ENCODE peak calls at places on chromosome 12, in six cellular contexts. One of them, this sample, is unnamed.

GRCh38 chr12:63222582-63222981 is 71.6 kb upstream of the AVPR1A start:
- DNase-seq in PC-3: no peak
- DNase-seq in cardiac muscle cell: no peak
- DNase-seq in hepatocyte: no peak
- DNase-seq in right lobe of liver: no peak
- DNase-seq in fibroblast of lung: no peak
- DNase-seq in this sample: no peak

GRCh38 chr12:45388545-45388944 is 172.7 kb downstream of the ANO6 start:
- DNase-seq in PC-3: peak; percentile 60
- DNase-seq in cardiac muscle cell: peak; percentile 50
- DNase-seq in hepatocyte: peak; percentile 40
- DNase-seq in right lobe of liver: no peak
- DNase-seq in fibroblast of lung: peak; percentile 75
- DNase-seq in this sample: peak; percentile 39

GRCh38 chr12:53052419-53053222 is 2.8 kb downstream of the TNS2 start:
- DNase-seq in PC-3: peak; percentile 72
- DNase-seq in cardiac muscle cell: no peak
- DNase-seq in hepatocyte: peak; percentile 65
- DNase-seq in right lobe of liver: peak; percentile 97
- DNase-seq in fibroblast of lung: peak; percentile 92
- DNase-seq in this sample: no peak

GRCh38 chr12:123149828-123150272 is 1.0 kb downstream of the PITPNM2 start:
- DNase-seq in PC-3: no peak
- DNase-seq in cardiac muscle cell: peak; percentile 9
- DNase-seq in hepatocyte: no peak
- DNase-seq in right lobe of liver: no peak
- DNase-seq in fibroblast of lung: no peak
- DNase-seq in this sample: no peak

GRCh38 chr12:125216720-125217119 is 151.5 kb downstream of the AACS start:
- DNase-seq in PC-3: no peak
- DNase-seq in cardiac muscle cell: no peak
- DNase-seq in hepatocyte: no peak
- DNase-seq in right lobe of liver: no peak
- DNase-seq in fibroblast of lung: no peak
- DNase-seq in this sample: no peak

GRCh38 chr12:98999569-98999968 is 354.5 kb downstream of the APAF1 start:
- DNase-seq in PC-3: no peak
- DNase-seq in cardiac muscle cell: no peak
- DNase-seq in hepatocyte: no peak
- DNase-seq in right lobe of liver: no peak
- DNase-seq in fibroblast of lung: peak; percentile 19
- DNase-seq in this sample: no peak

GRCh38 chr12:40775681-40776080 is 83.4 kb downstream of the CNTN1 start:
- DNase-seq in PC-3: no peak
- DNase-seq in cardiac muscle cell: no peak
- DNase-seq in hepatocyte: no peak
- DNase-seq in right lobe of liver: no peak
- DNase-seq in fibroblast of lung: no peak
- DNase-seq in this sample: no peak

GRCh38 chr12:6345319-6346071 is 3.6 kb upstream of the TNFRSF1A start:
- DNase-seq in PC-3: peak; percentile 83
- DNase-seq in cardiac muscle cell: no peak
- DNase-seq in hepatocyte: peak; percentile 88
- DNase-seq in right lobe of liver: no peak
- DNase-seq in fibroblast of lung: peak; percentile 99
- DNase-seq in this sample: no peak

GRCh38 chr12:13044859-13045384 is 741 bp downstream of the FAM234B start:
- DNase-seq in PC-3: peak; percentile 7
- DNase-seq in cardiac muscle cell: no peak
- DNase-seq in hepatocyte: no peak
- DNase-seq in right lobe of liver: no peak
- DNase-seq in fibroblast of lung: peak; percentile 14
- DNase-seq in this sample: no peak

GRCh38 chr12:50763637-50764115 is at the start of gene ATF1:
- DNase-seq in PC-3: peak; percentile 91
- DNase-seq in cardiac muscle cell: peak; percentile 92
- DNase-seq in hepatocyte: peak; percentile 96
- DNase-seq in right lobe of liver: peak; percentile 92
- DNase-seq in fibroblast of lung: peak; percentile 94
- DNase-seq in this sample: peak; percentile 92

GRCh38 chr12:71970031-71970430 is 31.4 kb downstream of the TPH2 start:
- DNase-seq in PC-3: no peak
- DNase-seq in cardiac muscle cell: no peak
- DNase-seq in hepatocyte: no peak
- DNase-seq in right lobe of liver: no peak
- DNase-seq in fibroblast of lung: no peak
- DNase-seq in this sample: no peak

GRCh38 chr12:93742086-93742934 is 65.1 kb downstream of the CRADD start:
- DNase-seq in PC-3: peak; percentile 76
- DNase-seq in cardiac muscle cell: peak; percentile 80
- DNase-seq in hepatocyte: peak; percentile 86
- DNase-seq in right lobe of liver: peak; percentile 83
- DNase-seq in fibroblast of lung: peak; percentile 78
- DNase-seq in this sample: peak; percentile 80

GRCh38 chr12:131066207-131066885 is 112.6 kb downstream of the ADGRD1 start:
- DNase-seq in PC-3: no peak
- DNase-seq in cardiac muscle cell: no peak
- DNase-seq in hepatocyte: no peak
- DNase-seq in right lobe of liver: peak; percentile 38
- DNase-seq in fibroblast of lung: no peak
- DNase-seq in this sample: no peak

GRCh38 chr12:17954788-17955187 is 135.2 kb downstream of the RERGL start:
- DNase-seq in PC-3: peak; percentile 35
- DNase-seq in cardiac muscle cell: no peak
- DNase-seq in hepatocyte: no peak
- DNase-seq in right lobe of liver: no peak
- DNase-seq in fibroblast of lung: no peak
- DNase-seq in this sample: no peak

GRCh38 chr12:88925370-88925915 is 345.2 kb upstream of the KITLG start:
- DNase-seq in PC-3: peak; percentile 29
- DNase-seq in cardiac muscle cell: no peak
- DNase-seq in hepatocyte: no peak
- DNase-seq in right lobe of liver: no peak
- DNase-seq in fibroblast of lung: peak; percentile 34
- DNase-seq in this sample: no peak

GRCh38 chr12:49893753-49894752 is 9.6 kb downstream of the FAIM2 start:
- DNase-seq in PC-3: peak; percentile 86
- DNase-seq in cardiac muscle cell: no peak
- DNase-seq in hepatocyte: peak; percentile 45
- DNase-seq in right lobe of liver: no peak
- DNase-seq in fibroblast of lung: peak; percentile 11
- DNase-seq in this sample: no peak

GRCh38 chr12:98743362-98743953 is 98.4 kb downstream of the APAF1 start:
- DNase-seq in PC-3: peak; percentile 35
- DNase-seq in cardiac muscle cell: peak; percentile 48
- DNase-seq in hepatocyte: no peak
- DNase-seq in right lobe of liver: no peak
- DNase-seq in fibroblast of lung: no peak
- DNase-seq in this sample: peak; percentile 58

GRCh38 chr12:117033382-117034045 is 65.7 kb downstream of the TESC start:
- DNase-seq in PC-3: no peak
- DNase-seq in cardiac muscle cell: peak; percentile 46
- DNase-seq in hepatocyte: no peak
- DNase-seq in right lobe of liver: no peak
- DNase-seq in fibroblast of lung: no peak
- DNase-seq in this sample: no peak

GRCh38 chr12:92765871-92766270 is 63.1 kb downstream of the PLEKHG7 start:
- DNase-seq in PC-3: no peak
- DNase-seq in cardiac muscle cell: no peak
- DNase-seq in hepatocyte: no peak
- DNase-seq in right lobe of liver: no peak
- DNase-seq in fibroblast of lung: no peak
- DNase-seq in this sample: no peak

GRCh38 chr12:94867066-94867855 is 136.2 kb downstream of the NDUFA12 start:
- DNase-seq in PC-3: no peak
- DNase-seq in cardiac muscle cell: no peak
- DNase-seq in hepatocyte: no peak
- DNase-seq in right lobe of liver: no peak
- DNase-seq in fibroblast of lung: no peak
- DNase-seq in this sample: no peak

GRCh38 chr12:103178681-103179080 is 221.2 kb downstream of the ASCL1 start:
- DNase-seq in PC-3: no peak
- DNase-seq in cardiac muscle cell: no peak
- DNase-seq in hepatocyte: no peak
- DNase-seq in right lobe of liver: no peak
- DNase-seq in fibroblast of lung: no peak
- DNase-seq in this sample: no peak

GRCh38 chr12:10719482-10719881 is 3.6 kb downstream of the YBX3 start:
- DNase-seq in PC-3: no peak
- DNase-seq in cardiac muscle cell: no peak
- DNase-seq in hepatocyte: no peak
- DNase-seq in right lobe of liver: no peak
- DNase-seq in fibroblast of lung: no peak
- DNase-seq in this sample: no peak
- H3K4me3 ChIP-seq in PC-3: peak overlapping the region; percentile 98
- H3K4me3 ChIP-seq in cardiac muscle cell: no peak overlapping the region
- H3K4me3 ChIP-seq in hepatocyte: no peak overlapping the region
- H3K4me3 ChIP-seq in right lobe of liver: no peak overlapping the region
- H3K4me3 ChIP-seq in fibroblast of lung: no peak overlapping the region
- H3K4me3 ChIP-seq in this sample: no peak overlapping the region

GRCh38 chr12:111429760-111430417 is 24.2 kb downstream of the SH2B3 start:
- DNase-seq in PC-3: no peak
- DNase-seq in cardiac muscle cell: no peak
- DNase-seq in hepatocyte: no peak
- DNase-seq in right lobe of liver: no peak
- DNase-seq in fibroblast of lung: no peak
- DNase-seq in this sample: no peak

GRCh38 chr12:111431772-111432171 is 26.0 kb downstream of the SH2B3 start:
- DNase-seq in PC-3: no peak
- DNase-seq in cardiac muscle cell: no peak
- DNase-seq in hepatocyte: no peak
- DNase-seq in right lobe of liver: no peak
- DNase-seq in fibroblast of lung: no peak
- DNase-seq in this sample: no peak

GRCh38 chr12:111428081-111428727 is 22.5 kb downstream of the SH2B3 start:
- DNase-seq in PC-3: no peak
- DNase-seq in cardiac muscle cell: no peak
- DNase-seq in hepatocyte: no peak
- DNase-seq in right lobe of liver: no peak
- DNase-seq in fibroblast of lung: no peak
- DNase-seq in this sample: no peak

GRCh38 chr12:111428728-111429175 is 23.0 kb downstream of the SH2B3 start:
- DNase-seq in PC-3: no peak
- DNase-seq in cardiac muscle cell: no peak
- DNase-seq in hepatocyte: no peak
- DNase-seq in right lobe of liver: peak; percentile 74
- DNase-seq in fibroblast of lung: no peak
- DNase-seq in this sample: no peak

DNA sequence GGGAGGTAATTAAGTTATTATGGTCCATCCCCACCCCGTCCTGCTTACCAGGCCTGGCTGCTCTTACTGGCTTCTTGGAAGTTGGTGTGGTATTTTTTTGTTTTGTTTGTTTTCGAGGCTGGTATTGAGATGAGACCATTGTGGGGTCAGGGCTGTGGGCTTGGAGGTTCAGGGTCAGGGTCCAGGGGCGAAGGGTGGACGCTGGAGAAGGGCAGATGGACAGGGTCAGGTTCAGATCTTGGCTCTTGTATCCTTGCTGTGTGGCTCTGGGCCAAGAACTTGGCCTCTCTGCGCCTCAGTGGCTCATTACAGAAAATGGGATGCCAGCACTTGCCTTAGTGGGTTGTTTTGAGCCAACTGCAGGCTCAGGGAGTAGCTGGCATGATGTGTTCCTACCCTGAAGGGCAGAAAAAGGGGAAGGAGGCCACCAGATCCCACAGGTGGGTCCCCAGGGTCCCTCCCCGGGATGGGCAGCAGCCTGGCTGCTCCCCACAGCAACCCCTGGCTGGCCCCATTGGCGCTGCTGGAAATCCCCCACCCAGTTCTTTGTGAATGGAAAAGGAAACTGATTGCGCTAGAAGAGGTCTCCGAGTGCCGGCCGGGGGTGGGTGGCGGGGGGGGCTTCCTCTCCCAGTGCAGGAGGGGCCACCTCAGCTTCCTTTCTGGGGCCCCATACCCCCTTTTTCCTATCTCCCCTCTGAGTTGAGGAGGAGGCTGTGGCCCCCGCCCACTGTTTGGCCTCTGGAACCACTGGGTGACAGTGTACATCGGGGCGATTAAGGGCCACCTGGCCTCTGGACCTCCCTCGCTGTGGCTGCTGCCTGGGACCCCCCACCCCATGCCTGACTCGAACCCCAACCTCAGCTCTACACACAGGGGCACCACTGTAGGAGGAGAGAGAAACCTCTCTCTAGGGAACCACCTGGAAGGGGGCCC is 25.0 kb downstream of the SH2B3 start:
- DNase-seq in PC-3: no peak
- DNase-seq in cardiac muscle cell: no peak
- DNase-seq in hepatocyte: no peak
- DNase-seq in right lobe of liver: peak; percentile 80
- DNase-seq in fibroblast of lung: no peak
- DNase-seq in this sample: no peak
- H3K4me1 ChIP-seq in PC-3: peaks cover 34% of the 10 kb centered on the region
- H3K4me1 ChIP-seq in cardiac muscle cell: peaks cover 2% of the 10 kb centered on the region
- H3K4me1 ChIP-seq in hepatocyte: peaks cover 36% of the 10 kb centered on the region
- H3K4me1 ChIP-seq in right lobe of liver: peaks cover 63% of the 10 kb centered on the region
- H3K4me1 ChIP-seq in fibroblast of lung: peaks cover 30% of the 10 kb centered on the region
- H3K4me1 ChIP-seq in this sample: peaks cover 15% of the 10 kb centered on the region

DNA sequence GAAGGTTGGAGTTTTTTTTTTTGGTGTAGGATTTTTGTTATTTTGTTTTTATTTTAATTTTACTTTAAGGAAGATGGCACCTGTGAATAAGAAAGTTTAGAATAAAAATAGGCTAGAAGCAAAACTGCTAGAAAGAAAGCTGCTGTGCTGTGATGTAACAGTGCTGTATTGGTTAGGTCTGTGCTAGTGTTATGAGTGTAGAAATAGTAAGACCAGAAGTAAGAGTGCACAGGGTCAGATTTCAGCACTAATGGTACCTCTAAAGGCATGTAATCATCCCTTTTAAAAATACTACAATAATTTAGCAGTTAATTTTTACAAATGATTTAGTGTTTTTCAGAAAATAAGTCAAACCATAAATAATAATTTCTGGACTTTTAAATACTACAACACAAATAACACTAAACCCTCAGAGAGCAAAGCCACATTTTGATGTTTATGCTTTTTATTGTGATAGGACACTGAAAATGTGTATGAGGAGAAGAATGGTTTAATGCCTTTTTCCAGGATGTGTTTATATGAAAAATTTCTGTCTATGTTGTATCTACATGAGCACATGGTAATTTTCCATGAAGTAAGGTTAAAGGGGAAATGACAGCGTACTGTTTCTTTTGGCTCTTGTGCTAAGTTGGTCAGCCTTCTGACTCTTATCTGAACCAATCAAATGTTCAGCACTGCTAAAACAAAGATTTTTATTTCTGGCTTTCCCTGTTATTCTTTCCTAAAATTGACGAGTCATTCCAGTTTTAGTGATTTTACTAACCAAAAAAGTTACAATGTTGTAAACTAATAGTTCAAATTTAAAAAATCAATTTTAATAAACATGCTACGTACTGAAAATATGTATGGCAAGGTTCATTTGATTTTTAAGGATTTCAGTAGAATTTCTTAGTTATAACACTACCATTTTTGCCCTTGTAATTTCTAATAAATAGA is 96.1 kb downstream of the PPHLN1 start:
- DNase-seq in PC-3: peak; percentile 18
- DNase-seq in cardiac muscle cell: no peak
- DNase-seq in hepatocyte: no peak
- DNase-seq in right lobe of liver: no peak
- DNase-seq in fibroblast of lung: peak; percentile 82
- DNase-seq in this sample: no peak
- H3K4me3 ChIP-seq in PC-3: no peak overlapping the region
- H3K4me3 ChIP-seq in cardiac muscle cell: no peak overlapping the region
- H3K4me3 ChIP-seq in hepatocyte: no peak overlapping the region
- H3K4me3 ChIP-seq in right lobe of liver: no peak overlapping the region
- H3K4me3 ChIP-seq in fibroblast of lung: no peak overlapping the region
- H3K4me3 ChIP-seq in this sample: no peak overlapping the region

GRCh38 chr12:47945341-47945728 is 18.1 kb upstream of the TMEM106C start:
- DNase-seq in PC-3: peak; percentile 14
- DNase-seq in cardiac muscle cell: no peak
- DNase-seq in hepatocyte: no peak
- DNase-seq in right lobe of liver: no peak
- DNase-seq in fibroblast of lung: no peak
- DNase-seq in this sample: no peak
- H3K4me1 ChIP-seq in PC-3: peaks cover 7% of the 10 kb centered on the region
- H3K4me1 ChIP-seq in cardiac muscle cell: no peaks in the 10 kb centered on the region
- H3K4me1 ChIP-seq in hepatocyte: no peaks in the 10 kb centered on the region
- H3K4me1 ChIP-seq in right lobe of liver: peaks cover 10% of the 10 kb centered on the region
- H3K4me1 ChIP-seq in fibroblast of lung: peaks cover 14% of the 10 kb centered on the region
- H3K4me1 ChIP-seq in this sample: no peaks in the 10 kb centered on the region

This sample was measured in BE2C.